ENCODE peak calls at places on chromosomes 12 and 14, in eight cellular contexts. One of them, this sample, is unnamed.

GRCh38 chr14:61561657-61562276 is 133.5 kb upstream of the HIF1A start:
- DNase-seq in foreskin melanocyte: peak
- DNase-seq in NCI-H748 treated with DMSO at 0.1 percent for 48 hours: no peak
- DNase-seq in CD4-positive, CD25-positive, alpha-beta regulatory T cell: no peak
- DNase-seq in prostate gland: peak
- DNase-seq in HEK293T: no peak
- DNase-seq in SIG-M5: no peak
- DNase-seq in Right ventricle myocardium superior: peak
- DNase-seq in this sample: no peak

GRCh38 chr14:49945448-49946319 is 52.8 kb downstream of the ARF6 start:
- DNase-seq in prostate gland: no peak
- DNase-seq in HEK293T: no peak
- DNase-seq in CD4-positive, CD25-positive, alpha-beta regulatory T cell: no peak
- DNase-seq in NCI-H748 treated with DMSO at 0.1 percent for 48 hours: no peak
- DNase-seq in SIG-M5: no peak
- DNase-seq in foreskin melanocyte: no peak
- DNase-seq in Right ventricle myocardium superior: no peak
- DNase-seq in this sample: no peak

GRCh38 chr14:101982621-101983020 is 18.2 kb downstream of the DYNC1H1 start:
- DNase-seq in NCI-H748 treated with DMSO at 0.1 percent for 48 hours: no peak
- DNase-seq in prostate gland: no peak
- DNase-seq in HEK293T: no peak
- DNase-seq in Right ventricle myocardium superior: no peak
- DNase-seq in CD4-positive, CD25-positive, alpha-beta regulatory T cell: no peak
- DNase-seq in foreskin melanocyte: no peak
- DNase-seq in SIG-M5: no peak
- DNase-seq in this sample: no peak

GRCh38 chr12:132842449-132843045 is 13.9 kb upstream of the GOLGA3 start:
- DNase-seq in Right ventricle myocardium superior: no peak
- DNase-seq in CD4-positive, CD25-positive, alpha-beta regulatory T cell: no peak
- DNase-seq in prostate gland: no peak
- DNase-seq in SIG-M5: no peak
- DNase-seq in HEK293T: no peak
- DNase-seq in foreskin melanocyte: no peak
- DNase-seq in NCI-H748 treated with DMSO at 0.1 percent for 48 hours: no peak
- DNase-seq in this sample: no peak

GRCh38 chr14:91361236-91361811 is 56.3 kb downstream of the CCDC88C start:
- DNase-seq in CD4-positive, CD25-positive, alpha-beta regulatory T cell: no peak
- DNase-seq in SIG-M5: peak
- DNase-seq in NCI-H748 treated with DMSO at 0.1 percent for 48 hours: peak
- DNase-seq in HEK293T: no peak
- DNase-seq in prostate gland: peak
- DNase-seq in foreskin melanocyte: no peak
- DNase-seq in Right ventricle myocardium superior: no peak
- DNase-seq in this sample: no peak

GRCh38 chr12:119729871-119730270 is 61.9 kb downstream of the PRKAB1 start:
- DNase-seq in SIG-M5: no peak
- DNase-seq in foreskin melanocyte: no peak
- DNase-seq in CD4-positive, CD25-positive, alpha-beta regulatory T cell: no peak
- DNase-seq in HEK293T: no peak
- DNase-seq in prostate gland: no peak
- DNase-seq in Right ventricle myocardium superior: no peak
- DNase-seq in NCI-H748 treated with DMSO at 0.1 percent for 48 hours: no peak
- DNase-seq in this sample: no peak

GRCh38 chr12:123660328-123660727 is 10.6 kb upstream of the TCTN2 start:
- DNase-seq in Right ventricle myocardium superior: no peak
- DNase-seq in HEK293T: no peak
- DNase-seq in NCI-H748 treated with DMSO at 0.1 percent for 48 hours: no peak
- DNase-seq in CD4-positive, CD25-positive, alpha-beta regulatory T cell: no peak
- DNase-seq in SIG-M5: no peak
- DNase-seq in prostate gland: no peak
- DNase-seq in foreskin melanocyte: peak
- DNase-seq in this sample: no peak

GRCh38 chr12:126944684-126945083 is 1322.3 kb upstream of the TMEM132C start:
- DNase-seq in prostate gland: no peak
- DNase-seq in NCI-H748 treated with DMSO at 0.1 percent for 48 hours: no peak
- DNase-seq in CD4-positive, CD25-positive, alpha-beta regulatory T cell: no peak
- DNase-seq in SIG-M5: no peak
- DNase-seq in foreskin melanocyte: no peak
- DNase-seq in Right ventricle myocardium superior: no peak
- DNase-seq in HEK293T: no peak
- DNase-seq in this sample: no peak

GRCh38 chr12:107400686-107401447 is 284.7 kb upstream of the PWP1 start:
- DNase-seq in foreskin melanocyte: no peak
- DNase-seq in prostate gland: no peak
- DNase-seq in HEK293T: no peak
- DNase-seq in NCI-H748 treated with DMSO at 0.1 percent for 48 hours: peak
- DNase-seq in CD4-positive, CD25-positive, alpha-beta regulatory T cell: no peak
- DNase-seq in SIG-M5: no peak
- DNase-seq in Right ventricle myocardium superior: no peak
- DNase-seq in this sample: no peak

GRCh38 chr14:86013663-86014062 is 483.7 kb downstream of the FLRT2 start:
- DNase-seq in prostate gland: no peak
- DNase-seq in CD4-positive, CD25-positive, alpha-beta regulatory T cell: no peak
- DNase-seq in HEK293T: no peak
- DNase-seq in Right ventricle myocardium superior: no peak
- DNase-seq in NCI-H748 treated with DMSO at 0.1 percent for 48 hours: peak
- DNase-seq in SIG-M5: no peak
- DNase-seq in foreskin melanocyte: no peak
- DNase-seq in this sample: no peak

GRCh38 chr12:49974231-49974675 is 1.5 kb downstream of the AQP6 start:
- DNase-seq in foreskin melanocyte: no peak
- DNase-seq in NCI-H748 treated with DMSO at 0.1 percent for 48 hours: no peak
- DNase-seq in HEK293T: peak
- DNase-seq in SIG-M5: no peak
- DNase-seq in CD4-positive, CD25-positive, alpha-beta regulatory T cell: no peak
- DNase-seq in Right ventricle myocardium superior: peak
- DNase-seq in prostate gland: no peak
- DNase-seq in this sample: peak

GRCh38 chr12:56836317-56836716 is 73.2 kb downstream of the HSD17B6 start:
- DNase-seq in foreskin melanocyte: peak
- DNase-seq in prostate gland: peak
- DNase-seq in CD4-positive, CD25-positive, alpha-beta regulatory T cell: no peak
- DNase-seq in NCI-H748 treated with DMSO at 0.1 percent for 48 hours: no peak
- DNase-seq in SIG-M5: no peak
- DNase-seq in Right ventricle myocardium superior: no peak
- DNase-seq in HEK293T: no peak
- DNase-seq in this sample: no peak

GRCh38 chr14:44833376-44833775 is 128.4 kb downstream of the KLHL28 start:
- DNase-seq in prostate gland: no peak
- DNase-seq in HEK293T: no peak
- DNase-seq in SIG-M5: no peak
- DNase-seq in NCI-H748 treated with DMSO at 0.1 percent for 48 hours: no peak
- DNase-seq in foreskin melanocyte: peak
- DNase-seq in Right ventricle myocardium superior: no peak
- DNase-seq in CD4-positive, CD25-positive, alpha-beta regulatory T cell: no peak
- DNase-seq in this sample: no peak

GRCh38 chr14:94386085-94387031 is 2.0 kb downstream of the SERPINA1 start:
- DNase-seq in NCI-H748 treated with DMSO at 0.1 percent for 48 hours: peak
- DNase-seq in foreskin melanocyte: no peak
- DNase-seq in prostate gland: no peak
- DNase-seq in Right ventricle myocardium superior: no peak
- DNase-seq in SIG-M5: no peak
- DNase-seq in HEK293T: no peak
- DNase-seq in CD4-positive, CD25-positive, alpha-beta regulatory T cell: no peak
- DNase-seq in this sample: no peak

GRCh38 chr12:108948369-108948768 is 68.5 kb downstream of the DAO start:
- DNase-seq in foreskin melanocyte: no peak
- DNase-seq in NCI-H748 treated with DMSO at 0.1 percent for 48 hours: no peak
- DNase-seq in CD4-positive, CD25-positive, alpha-beta regulatory T cell: no peak
- DNase-seq in prostate gland: no peak
- DNase-seq in HEK293T: no peak
- DNase-seq in Right ventricle myocardium superior: no peak
- DNase-seq in SIG-M5: no peak
- DNase-seq in this sample: no peak

GRCh38 chr14:91374287-91374880 is 43.2 kb downstream of the CCDC88C start:
- DNase-seq in HEK293T: no peak
- DNase-seq in SIG-M5: no peak
- DNase-seq in CD4-positive, CD25-positive, alpha-beta regulatory T cell: no peak
- DNase-seq in NCI-H748 treated with DMSO at 0.1 percent for 48 hours: no peak
- DNase-seq in foreskin melanocyte: no peak
- DNase-seq in prostate gland: no peak
- DNase-seq in Right ventricle myocardium superior: no peak
- DNase-seq in this sample: no peak

GRCh38 chr14:34018564-34019244 is 67.8 kb upstream of the EGLN3 start:
- DNase-seq in NCI-H748 treated with DMSO at 0.1 percent for 48 hours: no peak
- DNase-seq in CD4-positive, CD25-positive, alpha-beta regulatory T cell: no peak
- DNase-seq in prostate gland: no peak
- DNase-seq in foreskin melanocyte: no peak
- DNase-seq in HEK293T: no peak
- DNase-seq in Right ventricle myocardium superior: peak
- DNase-seq in SIG-M5: no peak
- DNase-seq in this sample: no peak

GRCh38 chr12:55932546-55932919 is 1.6 kb downstream of the DGKA start:
- DNase-seq in CD4-positive, CD25-positive, alpha-beta regulatory T cell: no peak
- DNase-seq in prostate gland: no peak
- DNase-seq in HEK293T: no peak
- DNase-seq in NCI-H748 treated with DMSO at 0.1 percent for 48 hours: peak
- DNase-seq in Right ventricle myocardium superior: no peak
- DNase-seq in SIG-M5: no peak
- DNase-seq in foreskin melanocyte: no peak
- DNase-seq in this sample: peak

GRCh38 chr12:22880810-22881209 is 255.8 kb downstream of the ETNK1 start:
- DNase-seq in prostate gland: no peak
- DNase-seq in HEK293T: no peak
- DNase-seq in SIG-M5: no peak
- DNase-seq in Right ventricle myocardium superior: no peak
- DNase-seq in NCI-H748 treated with DMSO at 0.1 percent for 48 hours: no peak
- DNase-seq in foreskin melanocyte: no peak
- DNase-seq in CD4-positive, CD25-positive, alpha-beta regulatory T cell: no peak
- DNase-seq in this sample: no peak

GRCh38 chr14:59265808-59266207 is 77.3 kb downstream of the DAAM1 start:
- DNase-seq in prostate gland: no peak
- DNase-seq in foreskin melanocyte: no peak
- DNase-seq in HEK293T: no peak
- DNase-seq in CD4-positive, CD25-positive, alpha-beta regulatory T cell: no peak
- DNase-seq in SIG-M5: no peak
- DNase-seq in Right ventricle myocardium superior: no peak
- DNase-seq in NCI-H748 treated with DMSO at 0.1 percent for 48 hours: no peak
- DNase-seq in this sample: no peak

GRCh38 chr12:7609480-7609879 is 56.2 kb downstream of the APOBEC1 start:
- DNase-seq in SIG-M5: no peak
- DNase-seq in foreskin melanocyte: no peak
- DNase-seq in CD4-positive, CD25-positive, alpha-beta regulatory T cell: no peak
- DNase-seq in HEK293T: no peak
- DNase-seq in Right ventricle myocardium superior: no peak
- DNase-seq in NCI-H748 treated with DMSO at 0.1 percent for 48 hours: no peak
- DNase-seq in prostate gland: no peak
- DNase-seq in this sample: no peak

GRCh38 chr12:68479832-68480291 is 130.8 kb upstream of the RAP1B start:
- DNase-seq in Right ventricle myocardium superior: no peak
- DNase-seq in prostate gland: no peak
- DNase-seq in CD4-positive, CD25-positive, alpha-beta regulatory T cell: no peak
- DNase-seq in foreskin melanocyte: no peak
- DNase-seq in SIG-M5: no peak
- DNase-seq in NCI-H748 treated with DMSO at 0.1 percent for 48 hours: no peak
- DNase-seq in HEK293T: no peak
- DNase-seq in this sample: no peak

GRCh38 chr14:67442139-67442906 is 30.4 kb upstream of the PLEK2 start:
- DNase-seq in foreskin melanocyte: no peak
- DNase-seq in Right ventricle myocardium superior: no peak
- DNase-seq in HEK293T: no peak
- DNase-seq in CD4-positive, CD25-positive, alpha-beta regulatory T cell: no peak
- DNase-seq in NCI-H748 treated with DMSO at 0.1 percent for 48 hours: no peak
- DNase-seq in SIG-M5: no peak
- DNase-seq in prostate gland: no peak
- DNase-seq in this sample: no peak

GRCh38 chr12:58850826-58851225 is 69.5 kb downstream of the LRIG3 start:
- DNase-seq in foreskin melanocyte: no peak
- DNase-seq in CD4-positive, CD25-positive, alpha-beta regulatory T cell: no peak
- DNase-seq in Right ventricle myocardium superior: no peak
- DNase-seq in HEK293T: no peak
- DNase-seq in SIG-M5: no peak
- DNase-seq in prostate gland: no peak
- DNase-seq in NCI-H748 treated with DMSO at 0.1 percent for 48 hours: no peak
- DNase-seq in this sample: no peak

GRCh38 chr12:56266634-56267442 is at the start of gene COQ10A:
- DNase-seq in prostate gland: peak
- DNase-seq in HEK293T: peak
- DNase-seq in NCI-H748 treated with DMSO at 0.1 percent for 48 hours: peak
- DNase-seq in CD4-positive, CD25-positive, alpha-beta regulatory T cell: peak
- DNase-seq in SIG-M5: peak
- DNase-seq in Right ventricle myocardium superior: peak
- DNase-seq in foreskin melanocyte: peak
- DNase-seq in this sample: peak

GRCh38 chr14:104685998-104686610 is 3.3 kb upstream of the INF2 start:
- DNase-seq in Right ventricle myocardium superior: no peak
- DNase-seq in NCI-H748 treated with DMSO at 0.1 percent for 48 hours: no peak
- DNase-seq in prostate gland: no peak
- DNase-seq in foreskin melanocyte: no peak
- DNase-seq in CD4-positive, CD25-positive, alpha-beta regulatory T cell: no peak
- DNase-seq in HEK293T: no peak
- DNase-seq in SIG-M5: no peak
- DNase-seq in this sample: no peak

GRCh38 chr12:46942579-46942978 is 116.8 kb upstream of the SLC38A4 start:
- DNase-seq in Right ventricle myocardium superior: no peak
- DNase-seq in NCI-H748 treated with DMSO at 0.1 percent for 48 hours: no peak
- DNase-seq in foreskin melanocyte: no peak
- DNase-seq in SIG-M5: no peak
- DNase-seq in prostate gland: no peak
- DNase-seq in CD4-positive, CD25-positive, alpha-beta regulatory T cell: no peak
- DNase-seq in HEK293T: no peak
- DNase-seq in this sample: no peak

GRCh38 chr14:21526672-21527319 is 650 bp upstream of the SALL2 start:
- DNase-seq in HEK293T: no peak
- DNase-seq in Right ventricle myocardium superior: no peak
- DNase-seq in SIG-M5: no peak
- DNase-seq in CD4-positive, CD25-positive, alpha-beta regulatory T cell: no peak
- DNase-seq in NCI-H748 treated with DMSO at 0.1 percent for 48 hours: peak
- DNase-seq in foreskin melanocyte: no peak
- DNase-seq in prostate gland: no peak
- DNase-seq in this sample: no peak

GRCh38 chr12:96422192-96422591 is 22.0 kb upstream of the CDK17 start:
- DNase-seq in Right ventricle myocardium superior: no peak
- DNase-seq in CD4-positive, CD25-positive, alpha-beta regulatory T cell: no peak
- DNase-seq in HEK293T: no peak
- DNase-seq in NCI-H748 treated with DMSO at 0.1 percent for 48 hours: no peak
- DNase-seq in SIG-M5: no peak
- DNase-seq in prostate gland: no peak
- DNase-seq in foreskin melanocyte: no peak
- DNase-seq in this sample: no peak

GRCh38 chr14:68975667-68976066 is 3.4 kb downstream of the ACTN1 start:
- DNase-seq in Right ventricle myocardium superior: no peak
- DNase-seq in HEK293T: no peak
- DNase-seq in foreskin melanocyte: no peak
- DNase-seq in prostate gland: peak
- DNase-seq in CD4-positive, CD25-positive, alpha-beta regulatory T cell: no peak
- DNase-seq in NCI-H748 treated with DMSO at 0.1 percent for 48 hours: no peak
- DNase-seq in SIG-M5: no peak
- DNase-seq in this sample: no peak

GRCh38 chr14:29814153-29815057 is 113.2 kb downstream of the PRKD1 start:
- DNase-seq in Right ventricle myocardium superior: peak
- DNase-seq in prostate gland: no peak
- DNase-seq in foreskin melanocyte: no peak
- DNase-seq in CD4-positive, CD25-positive, alpha-beta regulatory T cell: no peak
- DNase-seq in SIG-M5: no peak
- DNase-seq in NCI-H748 treated with DMSO at 0.1 percent for 48 hours: no peak
- DNase-seq in HEK293T: no peak
- DNase-seq in this sample: peak

This sample was measured in nucleus accumbens.